ENCODE peak calls at places on chromosomes 4 and X, in eight cellular contexts. V, C, M, T, A, G, W and Z are unnamed samples.

GRCh38 chrX:53831662-53832635 is 145.4 kb upstream of the HUWE1 start:
- DNase-seq in T (peak), W (no peak), G (peak), C (no peak), V (peak), A (peak), M (no peak), Z (peak)

GRCh38 chr4:142416121-142416520 is 430.0 kb downstream of the INPP4B start:
- DNase-seq in C (no peak), V (no peak), A (no peak), M (no peak), G (peak), W (no peak), T (no peak), Z (no peak)

GRCh38 chrX:57985951-57986350 is 75.7 kb upstream of the ZXDA start:
- DNase-seq in C (no peak), M (no peak), W (no peak), V (no peak), G (no peak), A (no peak), T (no peak), Z (no peak)

GRCh38 chr4:169398294-169398693 is 127.5 kb upstream of the SH3RF1 start:
- DNase-seq in V (no peak), W (no peak), G (peak), A (no peak), T (no peak), C (no peak), M (no peak), Z (no peak)

GRCh38 chrX:40542208-40542607 is 38.6 kb upstream of the ATP6AP2 start:
- DNase-seq in V (no peak), T (no peak), G (no peak), W (no peak), A (no peak), C (no peak), M (no peak), Z (peak)

GRCh38 chr4:36281384-36282106 is at the start of gene DTHD1:
- DNase-seq in T (no peak), M (no peak), G (no peak), A (no peak), V (no peak), C (no peak), W (no peak), Z (peak)

GRCh38 chrX:80808160-80808735 is 1.4 kb downstream of the BRWD3 start:
- DNase-seq in W (peak), C (peak), A (peak), T (peak), M (peak), V (peak), G (peak), Z (peak)

GRCh38 chrX:2547746-2548145 is 47.0 kb upstream of the DHRSX start:
- DNase-seq in G (no peak), M (no peak), W (no peak), A (no peak), T (no peak), V (no peak), C (no peak), Z (no peak)

GRCh38 chr4:123478859-123479345 is 82.3 kb downstream of the SPRY1 start:
- DNase-seq in M (no peak), G (no peak), C (no peak), V (no peak), T (no peak), A (peak), W (peak), Z (peak)

GRCh38 chr4:2793578-2793919 is 664 bp downstream of the SH3BP2 start:
- DNase-seq in A (no peak), M (no peak), C (peak), T (peak), V (no peak), W (peak), G (peak), Z (no peak)

GRCh38 chr4:51859476-51860032 is 16.6 kb downstream of the DCUN1D4 start:
- DNase-seq in A (no peak), V (no peak), C (no peak), G (no peak), M (no peak), W (no peak), T (no peak), Z (no peak)

GRCh38 chr4:100014616-100015015 is 64.5 kb upstream of the H2AZ1 start:
- DNase-seq in V (no peak), C (no peak), A (no peak), T (no peak), W (no peak), G (no peak), M (no peak), Z (no peak)

GRCh38 chr4:126603210-126603609 is 1029.5 kb upstream of the INTU start:
- DNase-seq in M (no peak), A (no peak), G (no peak), C (no peak), V (no peak), W (no peak), T (no peak), Z (no peak)

GRCh38 chr4:75658881-75659280 is 14.3 kb downstream of the G3BP2 start:
- DNase-seq in A (no peak), W (no peak), V (no peak), T (no peak), M (no peak), G (peak), C (no peak), Z (peak)

GRCh38 chrX:132631579-132632232 is 142.9 kb upstream of the MBNL3 start:
- DNase-seq in C (no peak), M (no peak), G (peak), V (peak), T (peak), W (no peak), A (peak), Z (peak)

GRCh38 chrX:35728481-35728880 is 69.7 kb upstream of the MAGEB16 start:
- DNase-seq in T (no peak), M (no peak), G (no peak), W (no peak), C (no peak), V (no peak), A (no peak), Z (no peak)

GRCh38 chrX:118286066-118286758 is 59.7 kb upstream of the WDR44 start:
- DNase-seq in M (no peak), A (no peak), C (no peak), T (no peak), G (no peak), V (no peak), W (no peak), Z (no peak)

GRCh38 chr4:118869808-118870342 is 18.8 kb upstream of the SYNPO2 start:
- DNase-seq in T (no peak), M (no peak), W (no peak), G (peak), V (no peak), A (no peak), C (no peak), Z (no peak)

GRCh38 chr4:134328741-134329140 is 127.2 kb upstream of the PABPC4L start:
- DNase-seq in A (no peak), W (no peak), M (no peak), V (no peak), C (no peak), T (no peak), G (no peak), Z (no peak)

GRCh38 chr4:17450431-17450830 is 61.5 kb downstream of the QDPR start:
- DNase-seq in M (no peak), G (no peak), C (no peak), T (no peak), V (no peak), A (no peak), W (no peak), Z (no peak)

GRCh38 chrX:8254386-8254785 is 83.3 kb upstream of the VCX2 start:
- DNase-seq in A (no peak), W (no peak), V (no peak), T (no peak), C (no peak), M (no peak), G (no peak), Z (no peak)

GRCh38 chr4:56371426-56372220 is 15.7 kb downstream of the AASDH start:
- DNase-seq in W (no peak), V (no peak), M (no peak), T (no peak), G (no peak), A (no peak), C (no peak), Z (no peak)

GRCh38 chr4:99088485-99089365 is at the start of gene ADH5:
- DNase-seq in T (peak), G (peak), V (peak), M (peak), C (peak), W (peak), A (peak), Z (peak)

GRCh38 chrX:151875270-151876026 is 37.2 kb upstream of the MAGEA4 start:
- DNase-seq in T (no peak), V (no peak), C (no peak), M (no peak), G (no peak), W (no peak), A (no peak), Z (no peak)

GRCh38 chr4:99414401-99414800 is 20.7 kb downstream of the ADH7 start:
- DNase-seq in W (no peak), M (no peak), A (no peak), C (no peak), V (no peak), T (no peak), G (peak), Z (no peak)

GRCh38 chrX:103399744-103400143 is 23.4 kb downstream of the BEX3 start:
- DNase-seq in G (no peak), T (no peak), V (no peak), W (no peak), M (no peak), C (no peak), A (no peak), Z (no peak)

GRCh38 chrX:108019382-108019857 is 25.4 kb upstream of the VSIG1 start:
- DNase-seq in A (no peak), M (no peak), V (no peak), G (no peak), W (no peak), T (no peak), C (no peak), Z (no peak)

GRCh38 chr4:62119195-62119594 is 919.1 kb downstream of the ADGRL3 start:
- DNase-seq in A (no peak), C (no peak), W (no peak), T (no peak), G (no peak), V (no peak), M (no peak), Z (no peak)

GRCh38 chr4:147833254-147833653 is 101.4 kb downstream of the ARHGAP10 start:
- DNase-seq in A (no peak), T (no peak), G (peak), M (no peak), W (no peak), C (no peak), V (no peak), Z (no peak)

GRCh38 chrX:37776283-37776986 is 3.4 kb upstream of the CYBB start:
- DNase-seq in G (no peak), W (no peak), A (no peak), C (no peak), V (no peak), T (no peak), M (no peak), Z (no peak)

GRCh38 chr4:143441678-143442077 is 71.8 kb upstream of the SMARCA5 start:
- DNase-seq in M (no peak), G (peak), C (no peak), W (no peak), A (no peak), T (no peak), V (no peak), Z (no peak)

GRCh38 chrX:29903365-29903764 is 312.0 kb upstream of the MAGEB2 start:
- DNase-seq in G (peak), T (no peak), M (no peak), W (no peak), V (no peak), A (no peak), C (no peak), Z (no peak)

GRCh38 chrX:24498975-24499374 is 33.9 kb downstream of the PDK3 start:
- DNase-seq in G (peak), V (peak), W (no peak), A (no peak), M (no peak), T (no peak), C (no peak), Z (no peak)

GRCh38 chrX:349196-349595 is 30.6 kb upstream of the GTPBP6 start:
- DNase-seq in M (no peak), W (no peak), V (no peak), G (no peak), A (no peak), C (no peak), T (no peak), Z (no peak)

DNA sequence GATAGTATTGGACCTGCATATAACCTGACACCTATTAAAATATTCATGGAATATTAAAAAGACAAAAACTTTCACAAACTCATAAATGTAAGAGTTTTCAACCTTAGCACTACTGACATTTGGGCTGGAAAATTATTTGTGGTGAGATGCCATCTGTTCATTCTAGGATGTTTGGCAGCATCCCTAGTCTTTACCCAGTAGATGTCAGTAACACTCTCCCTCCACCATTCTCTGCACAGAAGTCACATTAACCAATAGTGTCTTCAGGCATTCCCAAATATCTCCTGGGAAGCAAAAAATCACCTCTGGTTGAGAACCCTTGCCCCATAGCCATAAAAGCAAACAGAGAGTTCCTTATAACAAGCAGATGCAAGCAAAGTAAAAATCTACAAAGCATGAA is 41.4 kb upstream of the NDST4 start:
- DNase-seq in V (no peak), M (no peak), T (no peak), A (no peak), W (no peak), G (peak), C (no peak), Z (no peak)
- TF ChIP-seq CTCF in V (no peak), M (no peak), T (no peak), A (no peak), W (no peak), G (peak), C (no peak), Z (no peak)

DNA sequence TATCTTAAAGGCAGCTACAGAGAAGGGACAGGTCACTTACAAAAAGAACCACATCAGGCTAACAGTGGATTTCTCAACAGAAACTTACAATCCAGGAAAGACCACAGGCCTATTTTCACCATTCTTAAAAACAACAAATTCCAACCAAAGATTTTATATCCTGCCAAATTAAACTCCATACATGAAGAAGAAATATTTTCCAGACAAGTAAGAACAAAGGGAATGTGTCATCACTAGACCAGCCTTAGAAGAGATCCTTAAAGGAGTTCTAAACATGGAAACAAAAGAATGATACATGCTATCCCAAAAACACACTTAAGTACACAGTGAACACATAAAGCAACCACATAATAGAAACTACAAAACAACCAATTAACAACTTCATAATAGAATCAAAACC is 105.6 kb downstream of the ANXA10 start:
- DNase-seq in V (no peak), C (no peak), M (no peak), G (peak), A (no peak), T (no peak), W (no peak), Z (no peak)
- TF ChIP-seq CTCF in V (no peak), C (no peak), M (no peak), G (no peak), A (no peak), T (no peak), W (no peak), Z (no peak)

DNA sequence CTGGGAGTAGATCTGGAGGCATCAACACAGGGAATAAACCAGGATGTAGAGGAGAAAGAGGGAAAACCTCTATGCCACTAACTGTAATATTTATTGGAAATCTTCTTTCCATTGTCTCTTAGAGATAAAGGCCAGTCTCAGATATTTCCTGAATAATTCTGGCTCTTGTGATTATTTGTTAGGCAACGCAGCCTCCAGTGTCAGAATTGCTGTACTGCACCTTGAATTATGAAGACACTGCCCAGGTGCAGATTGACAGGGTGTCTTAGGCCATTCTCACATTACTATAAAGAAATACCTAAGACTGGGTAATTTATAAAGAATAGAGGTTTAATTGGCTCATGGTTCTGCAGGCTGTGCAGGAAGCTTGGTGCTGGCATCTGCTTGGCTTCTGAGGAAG is 100.7 kb upstream of the ZDHHC15 start:
- DNase-seq in W (no peak), M (no peak), V (no peak), T (peak), A (no peak), G (no peak), C (no peak), Z (no peak)
- TF ChIP-seq CTCF in W (no peak), M (peak), V (no peak), T (no peak), A (peak), G (peak), C (no peak), Z (no peak)

GRCh38 chrX:4277122-4277521 is 563.7 kb upstream of the PRKX start:
- DNase-seq in V (no peak), T (no peak), W (no peak), G (no peak), M (no peak), C (no peak), A (no peak), Z (no peak)
- TF ChIP-seq CTCF in V (no peak), T (no peak), W (no peak), G (no peak), M (peak), C (no peak), A (peak), Z (peak)

GRCh38 chr4:114284629-114285028 is 305.2 kb upstream of the ARSJ start:
- DNase-seq in V (no peak), T (no peak), C (no peak), W (no peak), G (no peak), A (no peak), M (no peak), Z (no peak)
- TF ChIP-seq CTCF in V (no peak), T (no peak), C (no peak), W (no peak), G (no peak), A (no peak), M (no peak), Z (no peak)

GRCh38 chrX:150326843-150327242 is 36.3 kb upstream of the MAMLD1 start:
- DNase-seq in V (no peak), A (no peak), G (no peak), T (no peak), M (no peak), C (no peak), W (no peak), Z (no peak)

GRCh38 chrX:150324919-150325318 is 38.2 kb upstream of the MAMLD1 start:
- DNase-seq in T (no peak), M (no peak), A (no peak), G (no peak), W (no peak), C (no peak), V (no peak), Z (no peak)

GRCh38 chrX:150323020-150323419 is 40.1 kb upstream of the MAMLD1 start:
- DNase-seq in T (no peak), A (no peak), G (no peak), M (no peak), W (no peak), V (no peak), C (no peak), Z (no peak)

GRCh38 chrX:150329282-150329681 is 33.8 kb upstream of the MAMLD1 start:
- DNase-seq in M (no peak), V (no peak), T (no peak), C (no peak), G (no peak), A (no peak), W (no peak), Z (no peak)

DNA sequence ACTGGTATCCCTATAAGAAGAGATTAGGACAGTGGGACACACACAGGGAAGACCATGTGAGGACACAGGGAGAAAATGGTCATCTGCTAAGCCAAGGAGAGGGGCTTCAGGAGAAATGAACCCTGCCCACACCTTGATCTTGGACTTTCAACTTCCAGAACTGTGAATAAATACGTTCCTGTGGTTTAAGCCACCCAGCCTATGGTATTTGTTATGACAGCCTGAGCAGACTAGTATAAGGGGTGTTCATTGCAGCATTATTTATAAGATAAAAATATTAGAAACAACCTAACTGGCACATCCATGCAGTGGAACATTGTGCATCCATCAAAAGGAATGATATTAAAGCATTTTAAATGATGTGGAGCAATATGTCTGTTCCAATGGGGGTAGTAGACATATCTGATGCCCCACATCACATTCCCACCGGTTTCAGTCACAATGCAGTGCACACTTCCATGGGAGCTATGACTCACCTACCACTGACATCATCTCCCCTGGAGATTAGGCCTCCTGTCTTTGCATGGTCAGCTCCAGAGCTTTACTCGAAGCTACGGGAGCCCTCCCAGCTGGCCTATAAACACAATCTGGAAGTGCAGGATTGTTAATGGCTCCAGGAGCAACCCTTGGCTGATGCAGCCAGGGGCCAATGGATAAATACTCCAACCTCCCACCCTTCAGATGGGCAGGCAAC is 38.9 kb upstream of the MAMLD1 start:
- DNase-seq in A (no peak), C (no peak), W (no peak), V (peak), G (peak), T (no peak), M (no peak), Z (peak)
- TF ChIP-seq CTCF in A (no peak), C (no peak), W (no peak), V (no peak), G (no peak), T (no peak), M (no peak), Z (no peak)

GRCh38 chrX:16883487-16883804 is 13.3 kb upstream of the RBBP7 start:
- DNase-seq in V (no peak), C (no peak), A (no peak), W (no peak), G (no peak), M (no peak), T (no peak), Z (no peak)
- TF ChIP-seq CTCF in V (no peak), C (no peak), A (no peak), W (no peak), G (no peak), M (no peak), T (no peak), Z (no peak)